ENCODE peak calls at places on chromosomes 12 and 14, in five cellular contexts. Q is testis, A is HepG2, M is stomach, C is transverse colon. X is an unnamed sample.

GRCh38 chr12:43758247-43758727 is 303 bp downstream of the PUS7L start:
- DNase-seq in Q (peak; percentile 63), A (peak; percentile 37), M (peak; percentile 26), C (peak; percentile 39), X (no peak)

GRCh38 chr14:64541261-64541970 is 875 bp downstream of the HSPA2 start:
- DNase-seq in Q (peak; percentile 29), A (no peak), M (no peak), C (peak; percentile 30), X (peak; percentile 60)

GRCh38 chr12:87441511-87441910 is 587.7 kb downstream of the C12orf50 start:
- DNase-seq in Q (no peak), A (no peak), M (no peak), C (no peak), X (no peak)

GRCh38 chr12:50088577-50089335 is 3.6 kb downstream of the SMARCD1 start:
- DNase-seq in Q (peak; percentile 66), A (peak; percentile 68), M (peak; percentile 68), C (peak; percentile 70), X (no peak)

GRCh38 chr12:68481181-68481941 is 129.3 kb upstream of the RAP1B start:
- DNase-seq in Q (no peak), A (no peak), M (no peak), C (no peak), X (no peak)

GRCh38 chr12:54259194-54260011 is 20.5 kb downstream of the CBX5 start:
- DNase-seq in Q (peak; percentile 83), A (no peak), M (peak; percentile 55), C (peak; percentile 64), X (peak; percentile 87)

GRCh38 chr12:62135553-62136200 is 124.5 kb upstream of the USP15 start:
- DNase-seq in Q (no peak), A (no peak), M (no peak), C (no peak), X (no peak)

GRCh38 chr12:132227782-132228417 is 83.6 kb downstream of the NOC4L start:
- DNase-seq in Q (no peak), A (no peak), M (no peak), C (no peak), X (no peak)

GRCh38 chr12:67222302-67222701 is 46.9 kb upstream of the CAND1 start:
- DNase-seq in Q (peak; percentile 16), A (no peak), M (no peak), C (no peak), X (no peak)

GRCh38 chr14:68282479-68283377 is 463.1 kb downstream of the RAD51B start:
- DNase-seq in Q (no peak), A (peak; percentile 42), M (no peak), C (no peak), X (no peak)

GRCh38 chr12:57522887-57523705 is 472 bp downstream of the MBD6 start:
- DNase-seq in Q (peak; percentile 57), A (no peak), M (peak; percentile 48), C (peak; percentile 54), X (peak; percentile 78)

GRCh38 chr12:47967461-47968430 is 4.3 kb downstream of the TMEM106C start:
- DNase-seq in Q (no peak), A (no peak), M (no peak), C (no peak), X (no peak)

GRCh38 chr12:27511031-27511722 is 12.8 kb upstream of the PPFIBP1 start:
- DNase-seq in Q (no peak), A (no peak), M (no peak), C (no peak), X (no peak)

GRCh38 chr12:122839907-122840554 is 4.8 kb downstream of the HIP1R start:
- DNase-seq in Q (no peak), A (no peak), M (no peak), C (no peak), X (no peak)

GRCh38 chr12:66717049-66717448 is 38.2 kb upstream of the GRIP1 start:
- DNase-seq in Q (no peak), A (no peak), M (no peak), C (no peak), X (no peak)

GRCh38 chr14:96735509-96735908 is 61.7 kb upstream of the VRK1 start:
- DNase-seq in Q (no peak), A (no peak), M (no peak), C (no peak), X (no peak)

GRCh38 chr12:45598761-45599160 is 130.7 kb upstream of the ARID2 start:
- DNase-seq in Q (no peak), A (no peak), M (no peak), C (no peak), X (no peak)

GRCh38 chr12:113980537-113981337 is 14.6 kb upstream of the RBM19 start:
- DNase-seq in Q (peak; percentile 49), A (peak; percentile 47), M (no peak), C (peak; percentile 24), X (no peak)

GRCh38 chr12:26238341-26239126 is 43.2 kb downstream of the SSPN start:
- DNase-seq in Q (peak; percentile 40), A (no peak), M (no peak), C (no peak), X (no peak)

GRCh38 chr12:28114488-28114887 is 75.8 kb upstream of the CCDC91 start:
- DNase-seq in Q (no peak), A (no peak), M (no peak), C (no peak), X (no peak)

GRCh38 chr12:122459211-122459610 is 36.7 kb upstream of the CLIP1 start:
- DNase-seq in Q (no peak), A (no peak), M (peak; percentile 27), C (no peak), X (no peak)

GRCh38 chr14:100727565-100728240 is 1.0 kb downstream of the DLK1 start:
- DNase-seq in Q (no peak), A (no peak), M (no peak), C (no peak), X (peak; percentile 39)

GRCh38 chr12:94980577-94980976 is 22.9 kb downstream of the NDUFA12 start:
- DNase-seq in Q (no peak), A (no peak), M (no peak), C (no peak), X (no peak)

GRCh38 chr12:33247625-33248024 is 192.0 kb downstream of the SYT10 start:
- DNase-seq in Q (no peak), A (no peak), M (no peak), C (no peak), X (no peak)

GRCh38 chr14:46344327-46344937 is 307.1 kb downstream of the RPL10L start:
- DNase-seq in Q (peak; percentile 23), A (peak; percentile 15), M (no peak), C (no peak), X (no peak)

GRCh38 chr12:1995205-1995896 is 8.9 kb downstream of the DCP1B start:
- DNase-seq in Q (no peak), A (no peak), M (no peak), C (no peak), X (no peak)

GRCh38 chr14:98259881-98260280 is 1012.1 kb downstream of the BCL11B start:
- DNase-seq in Q (peak; percentile 80), A (no peak), M (no peak), C (peak; percentile 12), X (no peak)

GRCh38 chr12:44930972-44931600 is 55.0 kb upstream of the NELL2 start:
- DNase-seq in Q (no peak), A (peak; percentile 49), M (no peak), C (no peak), X (no peak)

GRCh38 chr12:57756406-57757341 is 1.8 kb downstream of the MARCHF9 start:
- DNase-seq in Q (peak; percentile 57), A (no peak), M (peak; percentile 59), C (peak; percentile 59), X (no peak)

GRCh38 chr14:41605550-41606248 is 977 bp upstream of the LRFN5 start:
- DNase-seq in Q (peak; percentile 57), A (no peak), M (no peak), C (no peak), X (no peak)

GRCh38 chr12:118052324-118053070 is 8.5 kb downstream of the WSB2 start:
- DNase-seq in Q (peak; percentile 74), A (peak; percentile 99), M (peak; percentile 81), C (peak; percentile 86), X (peak; percentile 73)

GRCh38 chr12:21223930-21224329 is 92.9 kb downstream of the SLCO1B1 start:
- DNase-seq in Q (no peak), A (no peak), M (no peak), C (no peak), X (no peak)

GRCh38 chr12:10385181-10385613 is 4.6 kb downstream of the KLRK1 start:
- DNase-seq in Q (no peak), A (peak; percentile 39), M (no peak), C (no peak), X (no peak)

GRCh38 chr12:74776378-74776777 is 238.7 kb downstream of the ATXN7L3B start:
- DNase-seq in Q (no peak), A (no peak), M (no peak), C (no peak), X (no peak)

DNA sequence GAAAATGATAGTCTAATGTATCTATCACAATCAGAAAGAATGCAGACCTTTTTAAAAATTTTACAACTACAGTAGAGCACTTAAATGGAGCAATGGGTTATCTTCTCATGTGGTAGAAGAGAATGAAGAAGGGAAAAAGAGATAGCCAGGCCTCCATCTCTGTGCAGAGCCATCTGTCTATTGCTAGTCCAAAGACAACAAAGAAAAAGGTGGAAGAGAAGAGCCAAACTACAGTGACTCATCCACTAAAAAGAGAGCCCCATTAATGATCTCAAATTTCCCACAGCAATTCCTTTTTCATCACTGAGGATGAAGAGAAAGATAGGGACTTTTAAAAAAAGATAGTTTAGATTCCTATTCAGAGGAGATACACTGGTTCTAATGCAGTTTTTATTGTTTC is 232.9 kb downstream of the ATXN7L3B start:
- DNase-seq in Q (no peak), A (no peak), M (no peak), C (no peak), X (no peak)
- H3K27ac ChIP-seq in Q (no peak overlapping the region), A (no peak overlapping the region), M (no peak overlapping the region), C (no peak overlapping the region), X (no peak overlapping the region)

DNA sequence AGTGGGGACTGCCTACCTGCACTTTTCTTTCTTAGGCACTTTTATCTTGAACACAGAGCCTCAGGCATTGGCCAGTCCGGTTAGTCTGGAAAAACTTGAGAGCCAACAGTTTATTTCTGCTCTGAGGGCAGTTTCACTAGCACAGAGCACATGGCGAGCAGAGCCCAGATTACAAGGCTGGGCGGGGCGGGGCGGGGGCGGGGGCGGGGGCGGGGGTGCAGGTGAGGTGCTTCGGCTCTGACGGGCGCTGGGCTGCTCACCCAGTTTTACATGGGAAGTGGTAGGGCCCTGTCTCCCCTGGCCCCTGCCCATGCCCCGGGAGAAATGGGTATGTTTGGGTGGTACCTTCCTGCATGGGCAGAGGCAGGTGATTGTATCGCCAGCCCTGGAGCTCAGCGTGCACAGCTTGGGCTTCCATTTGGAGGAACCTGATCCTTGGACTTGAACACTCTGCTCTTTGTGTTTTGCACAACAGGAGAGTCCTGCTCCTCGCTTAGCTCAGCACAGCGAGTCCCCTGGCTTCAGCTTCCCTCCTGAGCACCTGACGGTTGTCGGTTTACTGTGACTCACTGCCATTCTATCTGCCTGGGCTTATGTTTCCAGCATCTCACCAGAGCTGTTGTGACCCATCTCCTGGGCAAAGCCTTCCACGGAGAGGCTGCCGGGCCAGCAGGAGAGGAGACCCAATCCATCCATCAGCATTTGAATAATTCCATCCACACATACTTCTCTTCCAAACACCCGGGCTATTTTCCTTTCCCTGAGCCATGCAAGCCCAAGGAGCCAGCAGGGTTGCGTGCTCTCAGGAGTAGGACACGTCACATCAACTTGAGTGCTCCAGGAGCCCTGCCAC is 108.5 kb downstream of the ARF6 start:
- DNase-seq in Q (peak; percentile 77), A (peak; percentile 86), M (peak; percentile 75), C (peak; percentile 78), X (no peak)
- TF ChIP-seq POLR2A in Q (no peak), A (peak; percentile 81), M (no peak), C (peak; percentile 64), X (no peak)

GRCh38 chr12:12813120-12814101 is at the start of gene DDX47:
- DNase-seq in Q (peak; percentile 98), A (peak; percentile 85), M (peak; percentile 98), C (peak; percentile 98), X (peak; percentile 97)
- H3K27ac ChIP-seq in Q (peak within 1 kb of the TSS; percentile 57), A (peak within 1 kb of the TSS; percentile 53), M (peak within 1 kb of the TSS; percentile 34), C (peak within 1 kb of the TSS; percentile 86), X (peak within 1 kb of the TSS; percentile 14)

GRCh38 chr12:53097564-53098353 is at the start of gene IGFBP6:
- DNase-seq in Q (peak; percentile 67), A (no peak), M (peak; percentile 55), C (peak; percentile 66), X (peak; percentile 77)
- TF ChIP-seq POLR2A in Q (no peak), A (no peak), M (no peak), C (no peak), X (peak; percentile 32)